ENCODE peak calls at places on chromosomes 2 and 18, in ten cellular contexts. S is AG09319; T is dermis microvascular lymphatic vessel endothelial cell; B is effector memory CD4-positive, alpha-beta T cell; O is putamen; M is RKO; I is right cardiac atrium; E is fibroblast of villous mesenchyme; H is H7; P is kidney. Q is an unnamed sample.

GRCh38 chr2:24084386-24085375 is at the start of gene TP53I3:
- DNase-seq in S (peak), T (peak), B (peak), O (peak), M (peak), I (peak), E (peak), H (peak), P (peak), Q (peak)

GRCh38 chr2:43179947-43180346 is 46.5 kb downstream of the ZFP36L2 start:
- DNase-seq in S (no peak), T (no peak), B (no peak), O (no peak), M (no peak), I (no peak), E (no peak), H (peak), P (no peak), Q (no peak)

GRCh38 chr2:68807821-68808266 is 63.4 kb downstream of the BMP10 start:
- DNase-seq in S (no peak), T (peak), B (no peak), O (no peak), M (no peak), I (peak), E (peak), H (no peak), P (no peak), Q (no peak)

GRCh38 chr2:220504890-220505564 is 877.6 kb downstream of the SLC4A3 start:
- DNase-seq in S (no peak), T (no peak), B (no peak), O (no peak), M (peak), I (no peak), E (peak), H (peak), P (no peak), Q (no peak)

GRCh38 chr18:24986611-24987270 is 365.2 kb downstream of the ZNF521 start:
- DNase-seq in S (no peak), T (no peak), B (no peak), O (no peak), M (no peak), I (no peak), E (no peak), H (no peak), P (no peak), Q (no peak)

GRCh38 chr2:2057125-2057721 is 273.9 kb downstream of the MYT1L start:
- DNase-seq in S (no peak), T (peak), B (peak), O (peak), M (peak), I (peak), E (no peak), H (no peak), P (peak), Q (peak)

GRCh38 chr2:10406016-10406415 is 42.1 kb downstream of the ODC1 start:
- DNase-seq in S (no peak), T (no peak), B (no peak), O (no peak), M (no peak), I (no peak), E (no peak), H (no peak), P (no peak), Q (no peak)

GRCh38 chr2:142033393-142033792 is 97.4 kb downstream of the LRP1B start:
- DNase-seq in S (no peak), T (no peak), B (no peak), O (no peak), M (no peak), I (no peak), E (no peak), H (no peak), P (no peak), Q (no peak)

GRCh38 chr18:42159146-42159545 is 204.1 kb downstream of the PIK3C3 start:
- DNase-seq in S (no peak), T (no peak), B (no peak), O (no peak), M (no peak), I (no peak), E (no peak), H (no peak), P (no peak), Q (no peak)

GRCh38 chr2:44954902-44955592 is 13.5 kb downstream of the SIX3 start:
- DNase-seq in S (no peak), T (no peak), B (no peak), O (no peak), M (no peak), I (no peak), E (no peak), H (peak), P (no peak), Q (no peak)

GRCh38 chr2:63853527-63854310 is 12.0 kb downstream of the UGP2 start:
- DNase-seq in S (no peak), T (peak), B (no peak), O (no peak), M (no peak), I (no peak), E (peak), H (no peak), P (no peak), Q (no peak)

GRCh38 chr2:120750488-120751210 is 15.0 kb downstream of the GLI2 start:
- DNase-seq in S (no peak), T (no peak), B (no peak), O (no peak), M (no peak), I (no peak), E (no peak), H (no peak), P (no peak), Q (no peak)

GRCh38 chr2:235833971-235834620 is 334.1 kb downstream of the GBX2 start:
- DNase-seq in S (no peak), T (no peak), B (no peak), O (no peak), M (no peak), I (no peak), E (no peak), H (peak), P (no peak), Q (no peak)

GRCh38 chr2:145184741-145185671 is 665.1 kb upstream of the ZEB2 start:
- DNase-seq in S (peak), T (no peak), B (no peak), O (no peak), M (no peak), I (no peak), E (peak), H (peak), P (no peak), Q (no peak)

GRCh38 chr2:70828115-70828514 is 7.5 kb downstream of the CD207 start:
- DNase-seq in S (no peak), T (peak), B (no peak), O (no peak), M (no peak), I (no peak), E (no peak), H (peak), P (no peak), Q (no peak)